ENCODE peak calls at places on chromosomes 1 and 21, in five cellular contexts. T is activated CD8-positive, alpha-beta T cell treated with anti-CD3 and anti-CD28 coated beads for 36 hours; L is mesothelial cell of epicardium; A is heart left ventricle; K is epithelial cell of esophagus. W is an unnamed sample.

GRCh38 chr1:87185077-87185476 is 143.6 kb upstream of the LMO4 start:
- DNase-seq in T (no peak), A (no peak), L (no peak), K (no peak), W (no peak)

GRCh38 chr1:58909162-58909560 is 125.3 kb upstream of the JUN start:
- DNase-seq in L (no peak), A (no peak), T (no peak), K (peak), W (no peak)

GRCh38 chr1:167904641-167905040 is 9.3 kb downstream of the ADCY10 start:
- DNase-seq in L (no peak), K (peak), A (no peak), T (no peak), W (no peak)

GRCh38 chr1:156931553-156931952 is 11.1 kb downstream of the LRRC71 start:
- DNase-seq in L (no peak), K (no peak), A (no peak), T (no peak), W (no peak)

GRCh38 chr1:170494369-170494768 is 37.6 kb upstream of the GORAB start:
- DNase-seq in K (no peak), L (no peak), A (peak), T (no peak), W (no peak)

GRCh38 chr21:46048926-46049889 is 48.7 kb upstream of the COL6A2 start:
- DNase-seq in L (peak), A (peak), T (no peak), K (peak), W (no peak)

GRCh38 chr1:86779308-86780191 is 75.2 kb downstream of the SH3GLB1 start:
- DNase-seq in A (no peak), K (peak), L (no peak), T (no peak), W (no peak)

GRCh38 chr1:22341791-22342605 is 109.7 kb upstream of the ZBTB40 start:
- DNase-seq in K (no peak), L (no peak), T (no peak), A (no peak), W (no peak)

GRCh38 chr1:93738926-93739325 is 57.3 kb upstream of the BCAR3 start:
- DNase-seq in A (no peak), T (no peak), L (no peak), K (no peak), W (no peak)

GRCh38 chr1:101200513-101200912 is 36.3 kb upstream of the S1PR1 start:
- DNase-seq in A (no peak), T (no peak), K (peak), L (no peak), W (no peak)

GRCh38 chr1:180435566-180435965 is 66.8 kb downstream of the ACBD6 start:
- DNase-seq in A (no peak), T (no peak), L (no peak), K (no peak), W (no peak)

GRCh38 chr21:44899768-44900558 is 20.7 kb downstream of the ITGB2 start:
- DNase-seq in L (peak), K (no peak), T (no peak), A (no peak), W (no peak)

GRCh38 chr1:160951443-160952128 is 3.0 kb downstream of the ITLN2 start:
- DNase-seq in A (peak), L (no peak), K (peak), T (peak), W (peak)

GRCh38 chr1:201954263-201955008 is 867 bp upstream of the TIMM17A start:
- DNase-seq in L (no peak), A (no peak), T (peak), K (no peak), W (no peak)

GRCh38 chr1:160399544-160400283 is 650 bp upstream of the VANGL2 start:
- DNase-seq in K (no peak), A (no peak), L (no peak), T (no peak), W (no peak)

GRCh38 chr1:203126151-203126865 is 1.2 kb upstream of the ADORA1 start:
- DNase-seq in L (no peak), A (no peak), T (no peak), K (no peak), W (no peak)
- TF ChIP-seq CTCF in L (peak), A (peak), T (no peak), K (peak), W (peak)

GRCh38 chr1:9181990-9182783 is 52.4 kb upstream of the H6PD start:
- DNase-seq in T (peak), L (peak), A (peak), K (peak), W (peak)
- TF ChIP-seq CTCF in T (no peak), L (peak), A (peak), K (no peak), W (peak)

GRCh38 chr1:34415140-34415539 is 238.4 kb downstream of the C1orf94 start:
- DNase-seq in L (no peak), A (no peak), K (no peak), T (no peak), W (no peak)

GRCh38 chr1:34418166-34418565 is 241.5 kb downstream of the C1orf94 start:
- DNase-seq in T (no peak), L (no peak), K (no peak), A (no peak), W (no peak)

GRCh38 chr1:34419662-34420061 is 243.0 kb downstream of the C1orf94 start:
- DNase-seq in K (no peak), T (no peak), A (peak), L (no peak), W (no peak)
- TF ChIP-seq CTCF in K (no peak), T (no peak), A (no peak), L (no peak), W (peak)

GRCh38 chr1:214123061-214123784 is 135.4 kb downstream of the PROX1 start:
- DNase-seq in L (no peak), K (peak), A (peak), T (peak), W (peak)
- TF ChIP-seq CTCF in L (peak), K (peak), A (peak), T (peak), W (peak)

W was measured in progenitor cell of endocrine pancreas.